ENCODE peak calls at places on chromosome 15, in five cellular contexts. Z, S, J, R and H are unnamed samples.

GRCh38 chr15:51186846-51187340 is 92.2 kb upstream of the TNFAIP8L3 start:
- DNase-seq in Z (no peak), S (no peak), J (no peak), R (no peak), H (no peak)

GRCh38 chr15:68725736-68726135 is 95.0 kb downstream of the ANP32A start:
- DNase-seq in Z (no peak), S (no peak), J (no peak), R (no peak), H (peak; percentile 37)

GRCh38 chr15:50702762-50703334 is 16.3 kb upstream of the TRPM7 start:
- DNase-seq in Z (no peak), S (no peak), J (no peak), R (no peak), H (no peak)

GRCh38 chr15:57184502-57184901 is 191.8 kb upstream of the CGNL1 start:
- DNase-seq in Z (no peak), S (no peak), J (no peak), R (no peak), H (no peak)

GRCh38 chr15:57395292-57395691 is 19.0 kb downstream of the CGNL1 start:
- DNase-seq in Z (no peak), S (no peak), J (no peak), R (no peak), H (no peak)

GRCh38 chr15:97745481-97746071 is 214.9 kb upstream of the ARRDC4 start:
- DNase-seq in Z (peak; percentile 53), S (no peak), J (peak; percentile 53), R (no peak), H (peak; percentile 33)

GRCh38 chr15:50189630-50190029 is 7.6 kb downstream of the SLC27A2 start:
- DNase-seq in Z (no peak), S (no peak), J (no peak), R (no peak), H (no peak)

GRCh38 chr15:99476413-99477222 is 89.2 kb upstream of the MEF2A start:
- DNase-seq in Z (no peak), S (no peak), J (no peak), R (no peak), H (peak; percentile 68)

GRCh38 chr15:57330619-57331018 is 45.7 kb upstream of the CGNL1 start:
- DNase-seq in Z (no peak), S (no peak), J (no peak), R (no peak), H (no peak)

GRCh38 chr15:99722406-99722805 is 10.8 kb downstream of the LYSMD4 start:
- DNase-seq in Z (no peak), S (no peak), J (no peak), R (no peak), H (no peak)

GRCh38 chr15:76678766-76679165 is 226.4 kb downstream of the SCAPER start:
- DNase-seq in Z (no peak), S (no peak), J (no peak), R (no peak), H (no peak)

GRCh38 chr15:70264014-70264492 is 166.3 kb upstream of the TLE3 start:
- DNase-seq in Z (no peak), S (no peak), J (peak; percentile 60), R (no peak), H (no peak)

GRCh38 chr15:65366122-65366892 is 11.5 kb downstream of the IGDCC3 start:
- DNase-seq in Z (no peak), S (no peak), J (no peak), R (no peak), H (no peak)

GRCh38 chr15:92582206-92582605 is 73.4 kb downstream of the FAM174B start:
- DNase-seq in Z (no peak), S (no peak), J (no peak), R (no peak), H (no peak)
- H3K4me3 ChIP-seq in Z (no peak overlapping the region), S (no peak overlapping the region), J (no peak overlapping the region), R (no peak overlapping the region), H (no peak overlapping the region)

DNA sequence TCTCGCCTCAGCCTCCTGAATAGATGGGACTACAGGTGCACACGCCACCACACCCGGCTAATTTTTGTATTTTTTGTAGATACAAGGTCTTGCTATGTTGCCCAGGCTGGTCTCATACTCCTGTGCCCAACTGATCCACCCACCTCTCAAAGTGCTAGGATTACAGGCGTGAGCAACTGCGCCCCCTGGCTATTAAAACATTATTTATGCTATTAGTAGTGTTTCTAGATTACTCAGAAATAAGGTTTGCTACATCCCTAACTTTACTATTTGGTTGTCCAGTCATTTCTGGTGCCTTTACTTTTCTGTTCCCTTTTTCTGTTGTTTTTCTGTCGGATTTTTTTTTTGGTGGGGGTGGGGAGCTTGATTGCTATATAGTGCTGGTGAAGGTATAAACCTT is 393.6 kb upstream of the TPM1 start:
- DNase-seq in Z (no peak), S (no peak), J (peak; percentile 20), R (no peak), H (no peak)
- TF ChIP-seq CTCF in Z (peak; percentile 31), S (peak; percentile 45), J (peak; percentile 31), R (no peak), H (no peak)

GRCh38 chr15:85062560-85062959 is 80.9 kb downstream of the PDE8A start:
- DNase-seq in Z (no peak), S (no peak), J (no peak), R (no peak), H (no peak)

GRCh38 chr15:85063522-85063921 is 81.9 kb downstream of the PDE8A start:
- DNase-seq in Z (no peak), S (no peak), J (no peak), R (no peak), H (no peak)

GRCh38 chr15:85063088-85063487 is 81.4 kb downstream of the PDE8A start:
- DNase-seq in Z (no peak), S (no peak), J (no peak), R (no peak), H (no peak)

GRCh38 chr15:85064710-85065109 is 83.1 kb downstream of the PDE8A start:
- DNase-seq in Z (no peak), S (no peak), J (no peak), R (no peak), H (no peak)

GRCh38 chr15:85059734-85060133 is 78.1 kb downstream of the PDE8A start:
- DNase-seq in Z (no peak), S (no peak), J (no peak), R (no peak), H (no peak)
- H3K9me3 ChIP-seq in Z (no peaks in the 10 kb centered on the region), S (no peaks in the 10 kb centered on the region), J (no peaks in the 10 kb centered on the region), R (no peaks in the 10 kb centered on the region), H (peaks cover 5% of the 10 kb centered on the region)

DNA sequence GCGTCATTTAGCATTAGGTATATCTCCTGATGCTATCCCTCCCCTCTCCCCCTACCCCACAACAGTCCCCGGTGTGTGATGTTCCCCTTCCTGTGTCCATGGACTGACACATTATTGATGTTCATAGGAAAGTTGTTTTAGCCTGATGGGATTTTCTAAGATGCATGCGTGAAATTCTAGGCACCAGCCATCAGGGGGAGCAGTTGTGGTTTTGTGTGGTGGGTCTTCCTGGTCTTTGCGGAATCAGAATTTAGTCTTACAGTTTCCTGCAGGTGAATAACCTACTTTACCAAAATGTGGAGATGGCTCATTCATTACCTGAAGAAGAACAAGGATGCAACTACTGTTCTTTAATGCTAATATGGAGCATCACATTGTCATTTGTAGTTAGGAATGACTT is 455.0 kb upstream of the THBS1 start:
- DNase-seq in Z (peak; percentile 63), S (peak; percentile 50), J (peak; percentile 70), R (no peak), H (no peak)
- H3K4me3 ChIP-seq in Z (no peak overlapping the region), S (no peak overlapping the region), J (no peak overlapping the region), R (no peak overlapping the region), H (no peak overlapping the region)

DNA sequence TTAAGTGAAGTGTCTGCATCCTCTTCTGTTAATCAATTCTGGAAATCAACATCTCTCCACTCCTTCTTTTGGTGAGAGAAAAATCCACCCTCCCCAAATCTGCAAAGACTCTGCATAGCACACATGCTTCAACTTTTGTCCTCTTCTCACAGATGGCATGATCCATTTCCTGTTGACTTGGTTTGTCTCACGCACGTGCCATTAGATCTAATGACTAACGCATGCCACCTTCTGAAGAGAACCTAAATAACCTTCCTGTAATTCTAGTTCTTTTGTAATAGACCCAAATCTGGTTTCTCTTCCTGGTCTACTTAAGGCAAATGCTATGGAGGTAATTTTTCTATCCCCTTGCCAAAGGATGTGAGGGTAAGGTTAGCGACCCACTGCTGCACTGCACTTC is 51.0 kb upstream of the ATOSA start:
- DNase-seq in Z (no peak), S (no peak), J (no peak), R (no peak), H (no peak)
- TF ChIP-seq CTCF in Z (no peak), S (no peak), J (no peak), R (no peak), H (no peak)

DNA sequence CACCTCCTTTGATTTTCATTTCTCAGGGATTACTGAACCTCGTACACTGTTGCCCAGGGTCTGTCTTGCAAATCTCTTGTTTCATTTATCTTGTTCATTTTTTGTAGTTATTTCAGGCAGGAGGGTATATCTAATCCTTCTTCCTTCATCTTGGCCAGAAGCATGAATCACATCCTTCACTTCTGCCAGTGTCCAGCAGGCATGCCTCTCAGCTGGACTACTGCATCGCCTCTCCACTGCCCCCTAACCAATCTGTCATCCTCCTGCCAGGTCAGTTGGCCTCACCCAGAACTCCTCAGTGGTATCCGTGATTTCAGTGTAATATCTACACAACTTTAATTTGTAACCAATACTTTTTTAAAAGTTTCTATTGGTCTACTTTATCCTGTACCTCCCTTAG is 297.9 kb downstream of the GABRG3 start:
- DNase-seq in Z (no peak), S (no peak), J (no peak), R (no peak), H (no peak)
- H3K9me3 ChIP-seq in Z (no peaks in the 10 kb centered on the region), S (no peaks in the 10 kb centered on the region), J (no peaks in the 10 kb centered on the region), R (no peaks in the 10 kb centered on the region), H (peaks cover 48% of the 10 kb centered on the region)